ENCODE peak calls at places on chromosomes 2 and 18, in four cellular contexts. C is fibroblast of lung, S is psoas muscle, F is stomach. U is an unnamed sample.

GRCh38 chr18:24790347-24790746 is 329.9 kb downstream of the HRH4 start:
- DNase-seq in C (no peak), S (no peak), F (no peak), U (no peak)

GRCh38 chr2:1940660-1941059 is 196.3 kb upstream of the PXDN start:
- DNase-seq in C (no peak), S (no peak), F (no peak), U (peak; percentile 86)

GRCh38 chr2:38163006-38163405 is 87.1 kb upstream of the CYP1B1 start:
- DNase-seq in S (no peak), F (no peak), C (no peak), U (no peak)

GRCh38 chr2:2243666-2244065 is 87.4 kb downstream of the MYT1L start:
- DNase-seq in C (no peak), F (no peak), S (no peak), U (no peak)

GRCh38 chr2:219017166-219017931 is 24.0 kb downstream of the CFAP65 start:
- DNase-seq in S (peak; percentile 34), F (no peak), C (no peak), U (no peak)

GRCh38 chr2:179946810-179947485 is 60.1 kb downstream of the CWC22 start:
- DNase-seq in C (no peak), S (no peak), F (no peak), U (no peak)

GRCh38 chr2:109352898-109353689 is 224.1 kb downstream of the SH3RF3 start:
- DNase-seq in C (no peak), S (no peak), F (peak; percentile 23), U (no peak)

GRCh38 chr2:15982285-15982967 is 42.1 kb downstream of the MYCN start:
- DNase-seq in S (no peak), C (no peak), F (no peak), U (no peak)

GRCh38 chr2:234823877-234824376 is 127.9 kb upstream of the SH3BP4 start:
- DNase-seq in F (no peak), C (peak; percentile 99), S (no peak), U (peak; percentile 52)

GRCh38 chr2:229910832-229911412 is 10.9 kb downstream of the TRIP12 start:
- DNase-seq in C (peak; percentile 31), F (no peak), S (no peak), U (no peak)

GRCh38 chr2:76711490-76711889 is 810.7 kb downstream of the LRRTM4 start:
- DNase-seq in S (no peak), C (no peak), F (no peak), U (no peak)

GRCh38 chr2:179340678-179341077 is 76.0 kb upstream of the SESTD1 start:
- DNase-seq in C (peak; percentile 72), F (no peak), S (no peak), U (no peak)

GRCh38 chr2:109470121-109470921 is 143.4 kb downstream of the SEPTIN10 start:
- DNase-seq in C (peak; percentile 51), F (no peak), S (no peak), U (no peak)

GRCh38 chr18:69689081-69689759 is 258.5 kb downstream of the CD226 start:
- DNase-seq in C (peak; percentile 61), F (no peak), S (no peak), U (no peak)

GRCh38 chr18:63476666-63477065 is at the start of gene SERPINB5:
- DNase-seq in S (no peak), F (peak; percentile 49), C (no peak), U (no peak)

GRCh38 chr2:136693966-136694365 is 71.4 kb upstream of the THSD7B start:
- DNase-seq in F (no peak), C (no peak), S (no peak), U (no peak)

GRCh38 chr2:57516740-57517340 is 529.8 kb upstream of the VRK2 start:
- DNase-seq in C (peak; percentile 60), F (no peak), S (no peak), U (no peak)

GRCh38 chr2:64768426-64769033 is 114.8 kb upstream of the SERTAD2 start:
- DNase-seq in S (no peak), F (no peak), C (no peak), U (no peak)

GRCh38 chr18:21762181-21762772 is 21.7 kb downstream of the MIB1 start:
- DNase-seq in S (no peak), F (no peak), C (no peak), U (no peak)

GRCh38 chr2:24756789-24757188 is 36.4 kb downstream of the PTRHD1 start:
- DNase-seq in S (no peak), F (no peak), C (no peak), U (no peak)

GRCh38 chr2:74739733-74740241 is 85.7 kb downstream of the SEMA4F start:
- DNase-seq in C (no peak), F (no peak), S (no peak), U (no peak)

GRCh38 chr2:12493031-12493513 is 223.7 kb upstream of the TRIB2 start:
- DNase-seq in F (no peak), S (no peak), C (peak; percentile 65), U (peak; percentile 64)

GRCh38 chr2:120447122-120447785 is 101.3 kb downstream of the INHBB start:
- DNase-seq in S (no peak), F (no peak), C (no peak), U (no peak)

GRCh38 chr2:120444691-120445240 is 98.8 kb downstream of the INHBB start:
- DNase-seq in C (no peak), S (no peak), F (no peak), U (no peak)

GRCh38 chr2:120445431-120446143 is 99.7 kb downstream of the INHBB start:
- DNase-seq in F (no peak), S (no peak), C (no peak), U (no peak)

GRCh38 chr2:120448427-120448826 is 102.5 kb downstream of the INHBB start:
- DNase-seq in S (no peak), F (no peak), C (no peak), U (no peak)

DNA sequence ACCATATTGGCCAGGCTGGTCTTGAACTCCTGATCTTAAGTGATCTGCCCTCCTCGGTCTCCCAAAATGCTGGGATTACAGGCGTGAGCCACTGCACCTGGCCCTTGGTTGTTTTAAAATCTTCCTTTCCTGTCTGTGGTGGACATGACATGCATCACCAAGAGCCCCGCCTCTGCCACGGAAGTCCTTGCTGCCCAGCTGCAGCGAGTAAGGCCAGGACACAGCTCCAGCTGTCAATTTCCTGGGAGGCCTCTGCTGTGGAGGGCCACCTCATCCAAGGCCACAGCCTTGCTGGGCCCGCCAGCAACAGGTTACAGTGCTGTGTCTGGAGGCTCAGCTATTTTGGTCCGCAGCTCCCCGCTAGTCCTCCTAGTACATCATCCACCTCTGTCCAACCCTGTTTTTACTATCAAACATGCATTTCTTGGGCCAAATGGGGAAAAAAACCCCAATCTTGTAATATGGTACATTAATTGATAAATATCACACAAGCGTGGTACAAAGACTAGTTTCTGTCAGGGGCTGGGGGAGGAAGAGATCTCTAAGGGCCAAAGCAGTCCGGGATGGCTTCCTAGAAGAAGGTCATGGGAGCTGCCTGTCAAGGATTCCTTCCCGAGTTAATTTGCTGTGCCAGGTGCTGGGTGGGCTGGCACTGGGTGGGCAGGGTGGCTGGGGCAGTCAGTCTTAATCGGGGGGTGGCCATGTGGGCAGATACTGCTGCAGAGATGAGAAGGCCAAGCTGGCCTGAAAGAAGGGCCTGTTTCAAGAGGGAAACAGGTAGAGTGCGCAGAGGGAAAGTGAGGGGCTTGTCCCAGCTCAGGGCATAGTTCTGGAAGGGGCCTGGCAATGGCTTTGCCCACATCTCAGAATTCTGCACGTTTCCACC is 100.5 kb downstream of the INHBB start:
- DNase-seq in F (no peak), S (no peak), C (no peak), U (no peak)
- H3K4me1 ChIP-seq in F (peaks cover 20% of the 10 kb centered on the region), S (peaks cover 3% of the 10 kb centered on the region), C (no peaks in the 10 kb centered on the region), U (no peaks in the 10 kb centered on the region)

GRCh38 chr2:101145406-101145805 is 5.8 kb downstream of the TBC1D8 start:
- DNase-seq in F (no peak), C (no peak), S (no peak), U (no peak)

GRCh38 chr2:101140237-101140636 is 10.9 kb downstream of the TBC1D8 start:
- DNase-seq in S (no peak), C (no peak), F (no peak), U (no peak)

GRCh38 chr2:101139495-101139894 is 11.7 kb downstream of the TBC1D8 start:
- DNase-seq in C (no peak), F (no peak), S (no peak), U (no peak)

GRCh38 chr2:101142163-101142562 is 9.0 kb downstream of the TBC1D8 start:
- DNase-seq in C (no peak), S (no peak), F (no peak), U (no peak)

DNA sequence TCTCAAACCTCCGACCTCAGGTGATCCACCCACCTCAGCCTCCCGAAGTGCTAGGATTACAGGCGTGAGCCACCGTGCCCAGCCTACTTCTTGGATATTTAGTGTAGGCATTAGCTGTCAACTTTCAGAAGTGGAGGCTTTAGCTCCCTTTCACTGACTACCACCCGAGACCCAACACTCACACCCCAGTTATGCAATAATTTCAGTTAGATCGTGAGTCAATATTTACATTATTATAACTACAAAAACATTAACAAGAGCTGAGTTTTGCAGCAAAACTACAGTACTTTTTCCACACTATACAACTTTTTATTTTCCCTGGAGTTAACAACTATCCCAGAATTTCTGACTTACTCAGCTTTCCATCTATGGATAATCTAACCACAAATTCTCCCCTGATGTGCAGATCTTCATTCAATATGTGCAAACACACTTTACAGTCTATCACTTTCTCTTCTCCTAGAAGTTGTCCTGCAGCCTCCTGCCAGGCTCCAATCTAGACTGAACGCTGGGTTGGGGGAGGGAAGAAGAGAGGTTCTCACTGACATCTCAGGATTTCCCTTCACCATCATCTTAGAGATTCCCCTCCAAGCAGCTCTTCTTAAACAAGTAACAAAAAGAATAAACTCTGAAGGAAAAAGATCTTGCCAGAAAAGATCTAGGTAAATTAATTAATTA is 10.1 kb downstream of the TBC1D8 start:
- DNase-seq in C (peak; percentile 66), F (no peak), S (no peak), U (no peak)
- H3K4me1 ChIP-seq in C (no peaks in the 10 kb centered on the region), F (peaks cover 77% of the 10 kb centered on the region), S (peaks cover 38% of the 10 kb centered on the region), U (peaks cover 16% of the 10 kb centered on the region)

GRCh38 chr2:200698217-200698616 is 112.4 kb downstream of the AOX1 start:
- DNase-seq in S (no peak), C (no peak), F (no peak), U (no peak)

GRCh38 chr2:200700856-200701255 is 110.9 kb upstream of the BZW1 start:
- DNase-seq in C (no peak), F (no peak), S (no peak), U (no peak)

GRCh38 chr2:200702044-200702443 is 109.7 kb upstream of the BZW1 start:
- DNase-seq in S (no peak), F (no peak), C (no peak), U (no peak)

GRCh38 chr2:200702646-200703118 is 109.0 kb upstream of the BZW1 start:
- DNase-seq in S (no peak), C (no peak), F (no peak), U (no peak)

GRCh38 chr2:200699310-200699709 is 112.4 kb upstream of the BZW1 start:
- DNase-seq in C (no peak), F (no peak), S (no peak), U (no peak)
- H3K4me1 ChIP-seq in C (no peaks in the 10 kb centered on the region), F (no peaks in the 10 kb centered on the region), S (no peaks in the 10 kb centered on the region), U (no peaks in the 10 kb centered on the region)

GRCh38 chr2:105801961-105802360 is 57.2 kb downstream of the NCK2 start:
- DNase-seq in S (no peak), F (no peak), C (no peak), U (no peak)
- H3K4me1 ChIP-seq in S (peaks cover 59% of the 10 kb centered on the region), F (peaks cover 85% of the 10 kb centered on the region), C (peaks cover 8% of the 10 kb centered on the region), U (peaks cover 15% of the 10 kb centered on the region)

U was measured in right cardiac atrium.